ENCODE peak calls at places on chromosomes 2 and 18, in eight cellular contexts. J, U, W, Y, L, P, G and I are unnamed samples.
A peak's percentile ranks its signal among the peaks of the same experiment; 100 is the strongest.

GRCh38 chr18:25826823-25827617 is 263.4 kb downstream of the SS18 start:
- DNase-seq in J (no peak), U (peak; percentile 10), P (no peak), Y (no peak), L (no peak), G (no peak), W (no peak), I (no peak)

GRCh38 chr2:235556086-235556485 is 62.2 kb downstream of the AGAP1 start:
- DNase-seq in W (no peak), G (no peak), L (no peak), P (no peak), U (no peak), J (no peak), Y (no peak), I (no peak)

GRCh38 chr2:173126819-173127218 is 51.2 kb downstream of the MAP3K20 start:
- DNase-seq in Y (no peak), U (peak; percentile 54), J (no peak), G (no peak), W (no peak), L (no peak), P (no peak), I (no peak)

GRCh38 chr2:40479995-40480525 is 28.2 kb upstream of the SLC8A1 start:
- DNase-seq in U (no peak), G (no peak), P (no peak), J (no peak), W (no peak), Y (no peak), L (no peak), I (no peak)

GRCh38 chr2:14292964-14293363 is 339.6 kb upstream of the LRATD1 start:
- DNase-seq in U (no peak), Y (no peak), P (no peak), G (no peak), J (no peak), L (no peak), W (no peak), I (no peak)

GRCh38 chr18:50268022-50268747 is 1.9 kb upstream of the CFAP53 start:
- DNase-seq in W (no peak), U (peak; percentile 72), P (no peak), J (peak; percentile 87), Y (peak; percentile 74), L (peak; percentile 47), G (no peak), I (peak; percentile 91)

GRCh38 chr2:132448771-132449170 is 32.2 kb downstream of the GPR39 start:
- DNase-seq in G (no peak), P (peak; percentile 22), W (no peak), J (no peak), U (peak; percentile 72), Y (no peak), L (peak; percentile 32), I (peak; percentile 49)

GRCh38 chr2:196555726-196556125 is 83.8 kb upstream of the CCDC150 start:
- DNase-seq in W (no peak), Y (no peak), U (no peak), G (no peak), P (no peak), L (no peak), J (no peak), I (no peak)

GRCh38 chr18:46301571-46301970 is 197.4 kb downstream of the HAUS1 start:
- DNase-seq in Y (no peak), J (no peak), G (no peak), P (no peak), W (no peak), L (no peak), U (no peak), I (no peak)

GRCh38 chr2:239671471-239671870 is 270.7 kb upstream of the HDAC4 start:
- DNase-seq in L (no peak), U (no peak), J (no peak), W (no peak), P (no peak), Y (no peak), G (no peak), I (no peak)

GRCh38 chr2:7133521-7133920 is 216.3 kb downstream of the RNF144A start:
- DNase-seq in Y (no peak), J (no peak), G (no peak), L (peak; percentile 18), W (no peak), U (no peak), P (no peak), I (no peak)

GRCh38 chr2:10835052-10835970 is 22.7 kb upstream of the PDIA6 start:
- DNase-seq in L (peak; percentile 83), W (peak; percentile 73), J (peak; percentile 86), P (no peak), Y (peak; percentile 71), G (peak; percentile 35), U (peak; percentile 54), I (peak; percentile 76)

GRCh38 chr2:98510322-98510662 is 65.6 kb downstream of the INPP4A start:
- DNase-seq in J (no peak), W (no peak), L (no peak), G (no peak), P (no peak), U (no peak), Y (no peak), I (no peak)

GRCh38 chr2:149463328-149464002 is 124.1 kb downstream of the MMADHC start:
- DNase-seq in G (no peak), W (no peak), Y (no peak), U (no peak), L (no peak), J (no peak), P (no peak), I (no peak)

GRCh38 chr18:57980573-57981348 is 63.3 kb upstream of the NEDD4L start:
- DNase-seq in L (no peak), J (no peak), W (no peak), P (peak; percentile 84), U (no peak), Y (no peak), G (no peak), I (no peak)

GRCh38 chr2:98460573-98461560 is 16.2 kb downstream of the INPP4A start:
- DNase-seq in Y (peak; percentile 86), P (no peak), W (no peak), U (no peak), J (peak; percentile 68), L (no peak), G (no peak), I (no peak)

GRCh38 chr2:105977212-105977611 is 216.9 kb downstream of the UXS1 start:
- DNase-seq in J (no peak), W (peak; percentile 77), Y (no peak), G (no peak), U (peak; percentile 88), L (no peak), P (no peak), I (no peak)

GRCh38 chr2:9174771-9175441 is 31.7 kb upstream of the ASAP2 start:
- DNase-seq in J (no peak), G (no peak), U (peak; percentile 84), W (no peak), P (peak; percentile 4), Y (no peak), L (no peak), I (peak; percentile 80)

GRCh38 chr2:3601561-3602271 is 6.8 kb downstream of the COLEC11 start:
- DNase-seq in W (no peak), Y (no peak), J (no peak), L (no peak), U (no peak), P (no peak), G (no peak), I (no peak)

GRCh38 chr2:74444498-74445318 is 3.0 kb upstream of the RTKN start:
- DNase-seq in P (no peak), G (no peak), L (no peak), J (no peak), W (no peak), Y (no peak), U (no peak), I (no peak)

GRCh38 chr2:120658285-120659158 is 77.1 kb upstream of the GLI2 start:
- DNase-seq in P (no peak), Y (no peak), G (no peak), L (no peak), U (no peak), W (no peak), J (no peak), I (no peak)

GRCh38 chr2:36425771-36426340 is 70.3 kb downstream of the CRIM1 start:
- DNase-seq in Y (no peak), U (no peak), L (no peak), G (no peak), W (no peak), J (no peak), P (no peak), I (no peak)

GRCh38 chr2:190452433-190452832 is 44.3 kb downstream of the MFSD6 start:
- DNase-seq in Y (no peak), U (no peak), G (no peak), W (no peak), L (no peak), P (no peak), J (no peak), I (no peak)

GRCh38 chr18:43129946-43130523 is 14.6 kb upstream of the RIT2 start:
- DNase-seq in J (no peak), P (no peak), G (no peak), U (peak; percentile 13), W (no peak), L (no peak), Y (no peak), I (no peak)

GRCh38 chr18:51091270-51091669 is 61.3 kb downstream of the SMAD4 start:
- DNase-seq in J (no peak), P (no peak), L (no peak), W (no peak), U (no peak), Y (no peak), G (no peak), I (no peak)

GRCh38 chr2:39640681-39641080 is 25.0 kb upstream of the TMEM178A start:
- DNase-seq in G (no peak), Y (no peak), U (no peak), P (no peak), J (no peak), W (no peak), L (no peak), I (no peak)

GRCh38 chr2:46827274-46827930 is 88.2 kb downstream of the MCFD2 start:
- DNase-seq in U (peak; percentile 94), W (no peak), J (no peak), P (no peak), G (no peak), Y (no peak), L (no peak), I (peak; percentile 39)

GRCh38 chr18:48410095-48410920 is 1.1 kb upstream of the ZBTB7C start:
- DNase-seq in L (peak; percentile 89), P (peak; percentile 48), W (peak; percentile 67), U (peak; percentile 84), J (peak; percentile 85), G (peak; percentile 85), Y (no peak), I (peak; percentile 87)

GRCh38 chr2:190123956-190124355 is 61.4 kb upstream of the MSTN start:
- DNase-seq in L (no peak), J (no peak), W (no peak), Y (no peak), G (no peak), P (no peak), U (peak; percentile 85), I (no peak)

GRCh38 chr2:224206816-224207215 is 167.7 kb upstream of the SERPINE2 start:
- DNase-seq in P (no peak), U (no peak), G (no peak), Y (no peak), L (no peak), W (no peak), J (no peak), I (no peak)

GRCh38 chr2:217715484-217715883 is 287.3 kb downstream of the TNS1 start:
- DNase-seq in G (no peak), P (no peak), L (no peak), U (no peak), W (no peak), Y (no peak), J (no peak), I (no peak)

GRCh38 chr18:35466334-35466733 is 31.4 kb downstream of the INO80C start:
- DNase-seq in Y (no peak), J (no peak), G (no peak), L (no peak), U (no peak), W (no peak), P (no peak), I (no peak)